ENCODE peak calls at places on chromosomes 13 and 19, in eight cellular contexts. U is H1, E is body of pancreas, K is transverse colon, H is testis, D is Peyer's patch, T is ovary, C is IMR-90. O is an unnamed sample.

GRCh38 chr19:39030854-39031367 is 1.4 kb downstream of the FBXO27 start:
- DNase-seq in D (no peak), E (no peak), T (no peak), U (no peak), K (no peak), H (no peak), C (no peak), O (no peak)

GRCh38 chr13:55199132-55199531 is 1941.6 kb upstream of the PRR20A start:
- DNase-seq in K (no peak), H (peak; percentile 52), C (no peak), U (no peak), T (no peak), E (no peak), D (no peak), O (no peak)

GRCh38 chr13:113090415-113090770 is 15.2 kb upstream of the F7 start:
- DNase-seq in H (no peak), U (peak; percentile 36), K (no peak), C (no peak), D (no peak), T (no peak), E (no peak), O (no peak)

GRCh38 chr13:106498158-106498557 is 37.3 kb downstream of the EFNB2 start:
- DNase-seq in C (no peak), U (no peak), H (no peak), T (no peak), D (no peak), E (no peak), K (no peak), O (no peak)

GRCh38 chr13:41457589-41458186 is 338 bp downstream of the RGCC start:
- DNase-seq in U (no peak), K (no peak), C (no peak), T (no peak), H (no peak), D (no peak), E (no peak), O (peak; percentile 42)

GRCh38 chr19:10961763-10962536 is 1.1 kb downstream of the SMARCA4 start:
- DNase-seq in T (no peak), D (no peak), E (no peak), K (no peak), H (no peak), U (no peak), C (peak; percentile 12), O (no peak)

GRCh38 chr13:53160211-53160610 is 131.6 kb downstream of the OLFM4 start:
- DNase-seq in U (no peak), H (no peak), E (no peak), K (no peak), D (no peak), T (no peak), C (no peak), O (no peak)

GRCh38 chr13:32023698-32024097 is 7.9 kb upstream of the FRY start:
- DNase-seq in D (no peak), K (no peak), H (no peak), C (no peak), U (no peak), T (no peak), E (no peak), O (no peak)

GRCh38 chr19:48959341-48960239 is 4.9 kb downstream of the BAX start:
- DNase-seq in T (no peak), U (no peak), E (no peak), K (no peak), H (no peak), C (no peak), D (no peak), O (no peak)

GRCh38 chr13:51435002-51435578 is 17.7 kb downstream of the INTS6 start:
- DNase-seq in K (no peak), D (no peak), U (no peak), H (no peak), T (no peak), E (no peak), C (peak; percentile 49), O (no peak)

GRCh38 chr13:20924758-20925394 is 22.3 kb upstream of the XPO4 start:
- DNase-seq in E (peak; percentile 79), D (no peak), H (peak; percentile 93), U (no peak), C (peak; percentile 84), K (peak; percentile 79), T (peak; percentile 73), O (peak; percentile 69)

GRCh38 chr13:24348797-24349515 is 39.6 kb downstream of the C1QTNF9 start:
- DNase-seq in C (no peak), K (peak; percentile 82), U (no peak), D (peak; percentile 75), E (peak; percentile 89), H (no peak), T (no peak), O (peak; percentile 88)

GRCh38 chr13:51286135-51287002 is 53.1 kb upstream of the SERPINE3 start:
- DNase-seq in U (peak; percentile 63), C (peak; percentile 43), E (peak; percentile 85), D (peak; percentile 80), K (peak; percentile 80), H (peak; percentile 89), T (peak; percentile 71), O (peak; percentile 82)

GRCh38 chr19:17648097-17648660 is 40.0 kb downstream of the UNC13A start:
- DNase-seq in E (no peak), K (no peak), H (peak; percentile 27), T (no peak), C (no peak), U (no peak), D (no peak), O (no peak)

GRCh38 chr13:27182844-27183497 is 11.4 kb upstream of the USP12 start:
- DNase-seq in D (no peak), E (peak; percentile 54), U (no peak), T (no peak), K (no peak), C (peak; percentile 95), H (no peak), O (peak; percentile 89)

GRCh38 chr13:29782798-29783197 is 67.6 kb downstream of the UBL3 start:
- DNase-seq in T (no peak), C (no peak), U (no peak), H (no peak), D (no peak), E (no peak), K (no peak), O (no peak)

GRCh38 chr13:99969368-99969933 is 2.1 kb downstream of the ZIC5 start:
- DNase-seq in K (no peak), C (no peak), U (no peak), E (no peak), D (no peak), H (no peak), T (no peak), O (no peak)
- H3K27ac ChIP-seq in K (no peak overlapping the region), C (no peak overlapping the region), U (no peak overlapping the region), E (no peak overlapping the region), D (no peak overlapping the region), H (no peak overlapping the region), T (no peak overlapping the region), O (no peak overlapping the region)

GRCh38 chr19:35206855-35207254 is 21.7 kb downstream of the FAM187B start:
- DNase-seq in K (no peak), C (no peak), T (no peak), D (no peak), E (no peak), H (no peak), U (no peak), O (no peak)
- H3K4me1 ChIP-seq in K (peaks cover 34% of the 10 kb centered on the region), C (no peaks in the 10 kb centered on the region), T (no peaks in the 10 kb centered on the region), D (no peaks in the 10 kb centered on the region), E (peaks cover 11% of the 10 kb centered on the region), H (no peaks in the 10 kb centered on the region), U (peaks cover 9% of the 10 kb centered on the region), O (no peaks in the 10 kb centered on the region)

DNA sequence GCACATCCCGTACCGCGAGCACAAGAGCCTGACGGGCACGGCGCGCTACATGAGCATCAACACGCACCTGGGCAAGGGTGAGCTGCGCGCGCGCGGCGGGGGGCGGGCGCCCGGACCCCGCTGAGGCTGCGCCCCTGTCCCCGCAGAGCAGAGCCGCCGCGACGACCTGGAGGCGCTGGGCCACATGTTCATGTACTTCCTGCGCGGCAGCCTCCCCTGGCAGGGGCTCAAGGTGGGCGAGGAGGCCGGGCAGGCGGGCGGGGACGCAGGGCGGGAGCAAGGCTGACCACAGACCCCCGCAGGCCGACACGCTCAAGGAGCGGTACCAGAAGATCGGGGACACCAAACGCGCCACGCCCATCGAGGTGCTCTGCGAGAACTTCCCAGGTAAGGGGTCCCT is 36.5 kb downstream of the BTBD2 start:
- DNase-seq in K (no peak), E (no peak), T (no peak), H (no peak), U (no peak), D (no peak), C (no peak), O (no peak)
- TF ChIP-seq POLR2A in K (no peak), E (no peak), T (no peak), H (no peak), U (no peak), D (no peak), C (no peak), O (no peak)

GRCh38 chr19:53998223-53998622 is 6.8 kb downstream of the CACNG6 start:
- DNase-seq in D (no peak), C (no peak), K (no peak), H (no peak), U (no peak), T (no peak), E (no peak), O (no peak)

GRCh38 chr19:54002495-54003315 is 11.3 kb downstream of the CACNG6 start:
- DNase-seq in C (no peak), U (no peak), D (no peak), H (no peak), E (no peak), K (no peak), T (no peak), O (no peak)

GRCh38 chr19:53999694-54000093 is 8.3 kb downstream of the CACNG6 start:
- DNase-seq in K (no peak), C (no peak), H (no peak), D (no peak), E (no peak), T (no peak), U (no peak), O (no peak)

GRCh38 chr19:54001496-54001895 is 10.1 kb downstream of the CACNG6 start:
- DNase-seq in T (no peak), H (no peak), K (no peak), E (no peak), C (no peak), U (no peak), D (no peak), O (no peak)
- H3K27ac ChIP-seq in T (no peak overlapping the region), H (no peak overlapping the region), K (no peak overlapping the region), E (no peak overlapping the region), C (no peak overlapping the region), U (no peak overlapping the region), D (no peak overlapping the region), O (no peak overlapping the region)

GRCh38 chr19:45030825-45031224 is 8.0 kb upstream of the CLASRP start:
- DNase-seq in U (no peak), E (no peak), K (no peak), T (no peak), C (no peak), H (no peak), D (no peak), O (no peak)
- H3K4me1 ChIP-seq in U (no peaks in the 10 kb centered on the region), E (no peaks in the 10 kb centered on the region), K (no peaks in the 10 kb centered on the region), T (no peaks in the 10 kb centered on the region), C (no peaks in the 10 kb centered on the region), H (no peaks in the 10 kb centered on the region), D (no peaks in the 10 kb centered on the region), O (no peaks in the 10 kb centered on the region)

DNA sequence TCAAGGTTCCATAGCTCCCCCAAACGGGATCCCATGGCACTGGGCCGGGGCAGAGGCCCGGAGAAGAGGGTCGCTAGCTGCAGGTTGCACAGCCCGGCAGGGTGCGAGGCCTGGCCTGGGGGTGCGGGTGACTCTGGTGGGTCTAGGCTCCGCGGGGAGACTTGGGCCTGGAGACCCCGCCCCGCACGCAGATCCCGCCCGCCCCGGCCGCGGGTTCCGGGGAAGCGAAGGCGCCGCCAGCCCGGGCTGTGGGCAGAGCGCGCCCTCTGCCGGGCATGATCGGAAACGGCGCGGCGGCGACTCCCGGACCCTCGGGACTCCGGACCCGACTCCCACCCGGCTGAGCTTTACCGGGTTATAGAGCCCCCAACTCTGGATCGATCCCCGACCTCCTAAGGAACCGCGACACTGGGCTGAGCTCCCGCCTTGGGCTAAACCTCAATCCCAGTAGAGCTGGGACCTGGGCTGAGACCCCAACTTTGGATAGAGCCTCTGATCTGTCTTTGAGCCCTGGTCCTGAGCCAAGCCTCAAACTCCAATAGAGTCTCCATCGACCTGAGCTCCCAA is 3.1 kb upstream of the TNFAIP8L1 start:
- DNase-seq in H (peak; percentile 64), U (no peak), E (peak; percentile 66), T (peak; percentile 80), D (peak; percentile 74), K (peak; percentile 70), C (peak; percentile 34), O (peak; percentile 66)
- TF ChIP-seq POLR2A in H (no peak), U (no peak), E (no peak), T (no peak), D (no peak), K (no peak), C (no peak), O (no peak)